ENCODE peak calls at places on chromosome 1, in four cellular contexts. W is neural progenitor cell, D is tibial nerve, J is GM23338. N is an unnamed sample. For H3K4me1, the result is how much of the 10 kb centered on the place peaks cover.

GRCh38 chr1:204410764-204411450 is 710 bp downstream of the PPP1R15B start:
- DNase-seq in D (peak), W (peak), J (peak), N (no peak)

GRCh38 chr1:23910553-23911246 is 2.5 kb downstream of the CNR2 start:
- DNase-seq in W (no peak), J (no peak), D (no peak), N (no peak)

GRCh38 chr1:3911981-3912808 is 12.1 kb upstream of the C1orf174 start:
- DNase-seq in W (no peak), J (no peak), D (no peak), N (peak)

GRCh38 chr1:39608906-39609305 is 30.5 kb downstream of the HEYL start:
- DNase-seq in J (no peak), D (no peak), W (no peak), N (no peak)

GRCh38 chr1:244207042-244207934 is 156.2 kb downstream of the ZBTB18 start:
- DNase-seq in W (no peak), D (no peak), J (no peak), N (no peak)

GRCh38 chr1:90707363-90707710 is 9.8 kb downstream of the BARHL2 start:
- DNase-seq in W (peak), J (peak), D (no peak), N (peak)

GRCh38 chr1:189681252-189681919 is 796.3 kb downstream of the BRINP3 start:
- DNase-seq in W (no peak), D (no peak), J (no peak), N (no peak)

GRCh38 chr1:178262101-178262500 is 168.2 kb downstream of the RASAL2 start:
- DNase-seq in W (peak), J (peak), D (no peak), N (no peak)

GRCh38 chr1:18486195-18486594 is 5.5 kb downstream of the KLHDC7A start:
- DNase-seq in J (peak), W (peak), D (no peak), N (no peak)

GRCh38 chr1:202281316-202282016 is 60.3 kb downstream of the UBE2T start:
- DNase-seq in J (peak), D (no peak), W (no peak), N (no peak)

GRCh38 chr1:179120736-179121135 is 38.9 kb downstream of the TOR3A start:
- DNase-seq in D (no peak), J (no peak), W (no peak), N (no peak)

GRCh38 chr1:63454269-63454668 is 68.8 kb downstream of the ITGB3BP start:
- DNase-seq in J (peak), W (peak), D (no peak), N (no peak)

GRCh38 chr1:10903421-10903820 is 107.0 kb upstream of the CASZ1 start:
- DNase-seq in J (no peak), D (no peak), W (no peak), N (no peak)

GRCh38 chr1:224266105-224266935 is 63.7 kb downstream of the NVL start:
- DNase-seq in D (no peak), J (no peak), W (no peak), N (no peak)

GRCh38 chr1:30901798-30902652 is 6.5 kb downstream of the SDC3 start:
- DNase-seq in D (no peak), J (peak), W (no peak), N (no peak)

GRCh38 chr1:82377201-82377884 is 576.6 kb downstream of the ADGRL2 start:
- DNase-seq in W (no peak), J (peak), D (no peak), N (no peak)

GRCh38 chr1:19427087-19427781 is 58.1 kb downstream of the CAPZB start:
- DNase-seq in D (no peak), J (no peak), W (no peak), N (no peak)

GRCh38 chr1:215719569-215719968 is 152.5 kb downstream of the KCTD3 start:
- DNase-seq in D (no peak), W (no peak), J (no peak), N (no peak)

GRCh38 chr1:183635112-183635605 is 424 bp downstream of the ARPC5 start:
- DNase-seq in W (no peak), D (no peak), J (peak), N (peak)

GRCh38 chr1:247328311-247328710 is 3.4 kb downstream of the ZNF496 start:
- DNase-seq in J (no peak), W (no peak), D (no peak), N (no peak)

GRCh38 chr1:47388548-47389238 is 27.4 kb upstream of the FOXE3 start:
- DNase-seq in J (peak), D (peak), W (peak), N (peak)

DNA sequence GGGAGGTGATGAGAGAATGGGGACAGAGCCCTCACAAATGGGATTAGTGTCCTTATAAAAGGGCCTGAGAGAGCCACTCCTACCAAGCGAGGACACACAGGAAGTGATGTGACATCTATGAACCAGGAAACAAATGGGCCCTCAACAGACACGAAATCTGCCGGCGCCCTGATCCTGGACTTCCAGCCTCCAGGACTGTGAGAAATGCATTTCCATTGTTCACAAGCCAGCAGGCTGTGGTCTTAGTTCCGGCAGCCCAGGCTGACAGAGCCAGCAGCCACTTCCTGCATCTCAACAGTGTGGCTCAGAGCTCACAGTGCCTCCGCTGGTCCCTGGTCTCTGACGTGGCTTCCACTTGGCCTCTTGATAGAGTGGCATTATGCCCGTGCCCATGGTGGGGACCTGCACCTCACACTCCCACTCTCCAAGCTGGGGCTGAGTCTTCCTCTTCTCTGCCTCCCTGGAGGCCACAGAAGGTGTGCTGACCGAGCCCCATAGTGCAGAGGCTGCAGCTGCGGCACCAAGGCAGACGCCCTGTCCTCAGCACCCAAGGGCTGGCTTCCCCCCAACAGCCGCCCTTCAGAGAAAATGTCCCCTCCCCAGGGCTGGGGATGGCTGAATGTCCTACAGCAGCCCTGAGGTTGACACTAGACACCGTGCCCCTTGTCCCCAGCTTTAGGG is 44.9 kb downstream of the ACOT7 start:
- DNase-seq in W (peak), D (no peak), J (no peak), N (no peak)
- H3K4me3 ChIP-seq in W (no peak), D (no peak), J (no peak), N (no peak)

GRCh38 chr1:27523666-27524020 is 33.7 kb upstream of the WASF2 start:
- DNase-seq in D (no peak), J (no peak), W (no peak), N (no peak)
- H3K4me1 ChIP-seq in D (half or more), J (under half), W (half or more), N (half or more)

GRCh38 chr1:155017946-155018316 is 15.3 kb downstream of the ZBTB7B start:
- DNase-seq in D (no peak), W (no peak), J (no peak), N (no peak)
- H3K4me3 ChIP-seq in D (peak), W (peak), J (peak), N (no peak)

DNA sequence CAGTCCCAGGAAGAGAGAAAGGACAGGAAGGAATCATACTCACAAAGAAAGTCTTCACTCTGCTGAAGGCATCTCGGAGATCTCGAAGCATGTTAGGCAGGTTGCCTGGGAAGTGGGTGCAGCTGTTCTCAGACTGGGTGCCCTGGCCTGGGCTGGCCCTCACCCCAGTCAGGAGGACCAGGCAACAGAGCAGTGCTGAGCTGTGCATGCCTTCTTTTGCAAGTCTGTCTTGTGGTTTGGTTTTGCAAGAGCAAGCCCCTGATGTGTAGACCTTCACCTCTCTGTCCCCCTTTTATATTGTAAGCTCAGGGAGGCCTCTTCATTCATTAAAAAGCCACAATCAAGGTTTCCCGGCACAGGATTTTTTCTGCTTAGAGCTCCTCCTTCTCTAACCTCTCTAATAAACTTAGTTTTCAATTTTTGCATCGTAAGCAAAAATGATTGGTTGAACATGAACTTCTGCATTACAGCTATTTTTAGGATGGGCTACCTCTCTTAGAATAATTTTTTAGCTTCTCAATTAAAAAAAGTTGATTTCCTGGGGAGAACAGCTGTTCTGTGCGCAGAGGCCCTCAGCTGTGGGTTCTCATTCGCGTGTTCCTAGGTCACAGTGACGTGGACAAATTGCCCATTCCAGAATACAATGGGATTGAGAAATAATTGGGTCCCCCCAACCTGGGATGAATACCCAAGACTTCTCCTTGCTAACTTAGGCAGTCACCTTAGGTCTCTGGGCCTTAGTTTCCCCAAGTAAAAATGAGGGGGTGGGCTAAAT is at the start of gene IL10:
- DNase-seq in W (no peak), D (no peak), J (no peak), N (peak)
- H3K4me1 ChIP-seq in W (under half), D (under half), J (under half), N (under half)

DNA sequence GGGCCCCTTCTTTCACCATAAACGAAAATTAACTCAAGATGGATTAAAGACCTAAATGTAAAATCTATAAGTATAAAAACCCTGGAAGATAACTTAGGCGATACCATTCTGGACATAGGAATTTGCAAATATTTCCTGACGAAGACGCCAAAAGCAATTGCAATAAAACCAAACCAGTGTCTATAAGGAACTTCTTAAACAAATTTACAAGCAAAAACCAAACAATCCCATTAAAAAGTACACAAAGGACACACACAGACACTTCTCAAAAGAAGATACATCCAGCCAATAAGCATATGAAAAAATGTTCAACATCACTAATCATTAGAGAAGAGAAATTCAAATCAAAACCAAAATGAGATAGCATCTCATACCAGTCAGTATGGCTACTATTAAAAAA is 78.8 kb upstream of the C1orf105 start:
- DNase-seq in D (no peak), W (no peak), J (no peak), N (no peak)
- H3K4me3 ChIP-seq in D (no peak), W (no peak), J (no peak), N (no peak)

DNA sequence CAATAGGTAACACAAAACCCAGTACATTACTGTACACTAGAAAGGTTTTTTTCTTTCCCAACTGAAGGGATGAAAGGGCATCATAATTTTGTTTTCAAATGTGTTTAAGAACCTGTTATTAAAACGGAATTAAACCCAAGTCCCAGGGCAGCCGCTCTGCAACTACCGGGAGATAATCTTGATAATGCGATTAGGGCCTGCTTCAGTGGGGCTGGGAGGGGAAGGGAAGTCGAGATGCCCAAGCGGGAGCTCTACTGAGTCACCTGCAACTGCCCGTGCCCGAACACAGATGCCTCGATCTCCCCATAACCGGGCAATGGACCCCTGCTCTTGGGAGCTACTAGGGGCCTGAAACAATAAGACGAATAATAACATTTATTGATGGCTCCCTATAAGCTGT is 61.4 kb downstream of the KAZN start:
- DNase-seq in D (no peak), W (peak), J (no peak), N (no peak)
- H3K4me1 ChIP-seq in D (under half), W (under half), J (under half), N (under half)

GRCh38 chr1:15248238-15248637 is 1.2 kb downstream of the FHAD1 start:
- DNase-seq in D (no peak), W (no peak), J (no peak), N (no peak)
- H3K4me3 ChIP-seq in D (no peak), W (no peak), J (peak), N (no peak)

DNA sequence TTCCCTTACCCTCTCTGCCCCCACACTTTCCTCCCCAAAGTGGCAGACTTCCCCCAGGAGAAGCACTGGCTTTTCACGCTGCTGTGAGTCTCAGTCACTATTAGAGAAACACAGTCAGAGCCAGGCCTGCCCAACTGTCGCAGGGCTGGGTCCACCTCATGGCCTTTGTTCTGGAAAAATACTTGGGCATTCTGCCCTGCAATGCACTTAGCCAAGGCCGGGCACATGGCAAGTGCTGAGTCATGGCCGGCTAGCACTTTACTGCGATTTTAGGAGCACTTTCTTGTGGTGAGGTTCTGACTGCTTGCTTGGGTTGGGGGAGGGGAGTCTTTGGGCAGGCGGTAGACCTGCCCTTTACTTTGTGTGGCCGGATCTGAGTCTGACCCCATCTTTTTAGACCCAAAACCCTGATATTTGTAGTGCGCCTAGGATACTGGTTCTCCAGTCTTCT is 7.7 kb downstream of the EPHX1 start:
- DNase-seq in D (peak), W (no peak), J (peak), N (peak)
- H3K4me1 ChIP-seq in D (half or more), W (under half), J (under half), N (half or more)

GRCh38 chr1:186500804-186501203 is 39.9 kb upstream of the PDC start:
- DNase-seq in D (no peak), J (no peak), W (no peak), N (no peak)
- H3K4me3 ChIP-seq in D (no peak), J (no peak), W (no peak), N (no peak)

GRCh38 chr1:110393286-110393685 is 2.5 kb upstream of the SLC16A4 start:
- DNase-seq in J (no peak), W (no peak), D (no peak), N (no peak)

GRCh38 chr1:110390096-110390495 is 730 bp downstream of the SLC16A4 start:
- DNase-seq in W (peak), J (peak), D (peak), N (no peak)

GRCh38 chr1:110390692-110391232 is at the start of gene SLC16A4:
- DNase-seq in W (peak), D (no peak), J (peak), N (no peak)

GRCh38 chr1:110393691-110394564 is 3.1 kb upstream of the SLC16A4 start:
- DNase-seq in W (no peak), D (no peak), J (no peak), N (no peak)
- H3K4me1 ChIP-seq in W (under half), D (under half), J (under half), N (under half)